ENCODE peak calls at places on chromosomes 1 and 21, in four cellular contexts. R is endodermal cell; C is T47D; B is activated naive CD4-positive, alpha-beta T cell. U is an unnamed sample.
A peak's percentile ranks its signal among the peaks of the same experiment; 100 is the strongest.

GRCh38 chr21:8998946-8999681 is 1522.3 kb upstream of the TPTE start:
- DNase-seq in B (no peak), C (no peak), R (no peak), U (no peak)

GRCh38 chr1:182602945-182603645 is 1.1 kb downstream of the RGS16 start:
- DNase-seq in R (no peak), B (no peak), C (no peak), U (no peak)

GRCh38 chr1:240765732-240766363 is 153.9 kb upstream of the GREM2 start:
- DNase-seq in B (no peak), R (no peak), C (peak; percentile 42), U (no peak)

GRCh38 chr1:66271904-66272254 is 262.1 kb upstream of the SGIP1 start:
- DNase-seq in R (peak; percentile 57), B (no peak), C (no peak), U (peak; percentile 85)

GRCh38 chr1:91741906-91742305 is 144.0 kb downstream of the TGFBR3 start:
- DNase-seq in B (no peak), C (no peak), R (no peak), U (no peak)

GRCh38 chr1:59433440-59433813 is 136.5 kb downstream of the FGGY start:
- DNase-seq in B (no peak), C (no peak), R (no peak), U (no peak)

GRCh38 chr1:110053557-110054428 is 16.7 kb downstream of the ALX3 start:
- DNase-seq in C (no peak), R (peak; percentile 95), B (peak; percentile 66), U (peak; percentile 43)

GRCh38 chr21:42830456-42831455 is 48.6 kb downstream of the WDR4 start:
- DNase-seq in R (peak; percentile 67), C (no peak), B (no peak), U (no peak)

GRCh38 chr1:201982923-201983805 is 716 bp downstream of the RNPEP start:
- DNase-seq in R (peak; percentile 90), B (peak; percentile 46), C (peak; percentile 93), U (peak; percentile 76)

GRCh38 chr1:186093437-186093836 is 281.6 kb downstream of the TPR start:
- DNase-seq in R (no peak), B (no peak), C (no peak), U (no peak)

GRCh38 chr1:62321438-62321837 is 2.2 kb upstream of the KANK4 start:
- DNase-seq in B (no peak), R (no peak), C (no peak), U (peak; percentile 26)

GRCh38 chr1:156260896-156261295 is 13.0 kb upstream of the PAQR6 start:
- DNase-seq in C (no peak), B (no peak), R (no peak), U (no peak)

GRCh38 chr21:37614351-37614875 is 247.8 kb downstream of the DYRK1A start:
- DNase-seq in C (no peak), R (no peak), B (no peak), U (no peak)

GRCh38 chr1:25697426-25698220 is 81.0 kb downstream of the MAN1C1 start:
- DNase-seq in R (peak; percentile 48), C (no peak), B (peak; percentile 30), U (no peak)

GRCh38 chr1:221180694-221181368 is 301.6 kb downstream of the HLX start:
- DNase-seq in C (no peak), R (no peak), B (no peak), U (no peak)

U was measured in NCI-H460.